ENCODE peak calls at places on chromosome 18, in nine cellular contexts. V is left ventricle myocardium superior; M is CD4-positive, alpha-beta memory T cell; X is activated naive CD4-positive, alpha-beta T cell treated with anti-CD3 and anti-CD28 coated beads, Interleukin-2, amount 10 ng/mL, durations not matched to agents 7 days and 5 days; Z is AML-193; H is brain microvascular endothelial cell; K is Kasumi-1; C is germinal center; N is ACHN. O is an unnamed sample.

GRCh38 chr18:79681484-79682387 is 2.1 kb downstream of the CTDP1 start:
- DNase-seq in C (no peak), H (no peak), V (no peak), Z (peak; percentile 50), N (no peak), M (peak; percentile 67), K (no peak), X (peak; percentile 84), O (peak; percentile 58)

GRCh38 chr18:45957100-45957499 is 10.0 kb downstream of the EPG5 start:
- DNase-seq in M (no peak), C (no peak), N (peak; percentile 22), K (no peak), V (no peak), H (peak; percentile 48), Z (no peak), X (no peak), O (no peak)

GRCh38 chr18:75065251-75066000 is 143.5 kb downstream of the PTGR3 start:
- DNase-seq in N (no peak), M (no peak), H (no peak), K (no peak), Z (no peak), C (no peak), V (no peak), X (no peak), O (no peak)

GRCh38 chr18:60117321-60117720 is 217.5 kb downstream of the PMAIP1 start:
- DNase-seq in X (no peak), Z (no peak), H (no peak), V (no peak), N (no peak), M (no peak), C (no peak), K (no peak), O (no peak)

GRCh38 chr18:10138719-10139118 is 224.9 kb downstream of the VAPA start:
- DNase-seq in K (no peak), C (no peak), H (no peak), X (no peak), V (no peak), M (no peak), N (no peak), Z (no peak), O (no peak)

GRCh38 chr18:44946529-44947113 is 265.9 kb downstream of the SETBP1 start:
- DNase-seq in X (no peak), V (no peak), Z (no peak), N (no peak), K (no peak), C (no peak), M (no peak), H (no peak), O (no peak)

GRCh38 chr18:51624311-51624710 is 426.8 kb upstream of the MEX3C start:
- DNase-seq in X (no peak), C (no peak), H (no peak), K (no peak), N (no peak), M (no peak), Z (no peak), V (no peak), O (no peak)

GRCh38 chr18:57915848-57916596 is 112.9 kb upstream of the ATP8B1 start:
- DNase-seq in K (peak; percentile 26), H (no peak), X (peak; percentile 49), N (no peak), Z (no peak), M (no peak), V (no peak), C (peak; percentile 14), O (no peak)

GRCh38 chr18:59500765-59501164 is 141.7 kb upstream of the LMAN1 start:
- DNase-seq in V (no peak), Z (no peak), M (no peak), K (no peak), N (no peak), X (no peak), C (no peak), H (no peak), O (no peak)

GRCh38 chr18:449374-449773 is 51.1 kb downstream of the COLEC12 start:
- DNase-seq in N (no peak), M (no peak), H (no peak), V (peak; percentile 38), X (no peak), Z (no peak), K (no peak), C (no peak), O (no peak)

GRCh38 chr18:23650963-23651927 is 11.5 kb downstream of the ANKRD29 start:
- DNase-seq in H (peak; percentile 72), X (no peak), C (no peak), N (no peak), Z (no peak), V (no peak), K (no peak), M (no peak), O (no peak)

GRCh38 chr18:7757175-7757574 is 190.1 kb downstream of the PTPRM start:
- DNase-seq in N (no peak), X (no peak), Z (no peak), H (no peak), V (no peak), C (no peak), M (no peak), K (no peak), O (no peak)

GRCh38 chr18:11950824-11951223 is 30.5 kb upstream of the IMPA2 start:
- DNase-seq in M (no peak), N (no peak), V (no peak), X (no peak), H (no peak), K (no peak), Z (no peak), C (no peak), O (no peak)

GRCh38 chr18:10152475-10152874 is 238.7 kb downstream of the VAPA start:
- DNase-seq in M (no peak), Z (no peak), N (no peak), V (no peak), X (no peak), C (no peak), H (no peak), K (no peak), O (no peak)

GRCh38 chr18:26307161-26307773 is 81.0 kb downstream of the TAF4B start:
- DNase-seq in X (peak; percentile 33), N (peak; percentile 60), C (peak; percentile 55), K (peak; percentile 92), H (peak; percentile 60), V (no peak), Z (peak; percentile 61), M (peak; percentile 9), O (no peak)

GRCh38 chr18:59724116-59724515 is 26.9 kb upstream of the CCBE1 start:
- DNase-seq in K (no peak), H (no peak), M (no peak), V (no peak), N (no peak), Z (no peak), C (no peak), X (no peak), O (no peak)

GRCh38 chr18:74501386-74501785 is 5.2 kb downstream of the CNDP2 start:
- DNase-seq in C (no peak), Z (no peak), X (no peak), V (no peak), N (no peak), K (no peak), M (no peak), H (no peak), O (no peak)

GRCh38 chr18:67646890-67647289 is 130.4 kb upstream of the DSEL start:
- DNase-seq in M (no peak), Z (no peak), X (no peak), K (no peak), H (no peak), V (no peak), N (no peak), C (no peak), O (no peak)

GRCh38 chr18:24026457-24026856 is 11.9 kb downstream of the TTC39C start:
- DNase-seq in M (no peak), Z (no peak), H (no peak), K (no peak), N (no peak), V (no peak), X (no peak), C (no peak), O (no peak)

GRCh38 chr18:26089247-26090129 is 925 bp downstream of the SS18 start:
- DNase-seq in C (no peak), K (peak; percentile 67), Z (peak; percentile 31), M (peak; percentile 7), N (peak; percentile 23), X (peak; percentile 22), H (peak; percentile 34), V (no peak), O (peak; percentile 23)

GRCh38 chr18:76460482-76460881 is 34.6 kb downstream of the ZNF516 start:
- DNase-seq in V (no peak), Z (no peak), C (no peak), H (no peak), K (no peak), X (no peak), M (no peak), N (no peak), O (no peak)

GRCh38 chr18:47595816-47596501 is 334.5 kb downstream of the SMAD2 start:
- DNase-seq in K (no peak), X (peak; percentile 23), H (no peak), M (no peak), N (peak; percentile 16), V (no peak), C (peak; percentile 20), Z (no peak), O (no peak)

GRCh38 chr18:2890606-2891005 is 43.8 kb downstream of the EMILIN2 start:
- DNase-seq in V (no peak), M (no peak), X (no peak), H (no peak), Z (no peak), C (no peak), K (no peak), N (no peak), O (no peak)